ENCODE peak calls at places on chromosomes 2 and 18, in seven cellular contexts. Q, J, R, H, G, X and Y are unnamed samples. For H3K36me3, the result is how much of the 10 kb centered on the place peaks cover.

GRCh38 chr18:70698574-70698973 is 409.7 kb downstream of the SOCS6 start:
- DNase-seq in J (no peak), H (no peak), R (no peak), X (no peak), G (no peak), Q (no peak), Y (no peak)

GRCh38 chr2:114040816-114041215 is 150.9 kb downstream of the ACTR3 start:
- DNase-seq in H (no peak), J (no peak), Q (no peak), X (no peak), R (no peak), G (no peak), Y (no peak)

GRCh38 chr2:127592761-127593227 is 53.2 kb upstream of the GPR17 start:
- DNase-seq in Q (no peak), R (no peak), H (no peak), X (no peak), J (no peak), G (no peak), Y (no peak)

GRCh38 chr18:51133580-51134160 is 63.8 kb downstream of the MEX3C start:
- DNase-seq in G (no peak), X (no peak), R (no peak), J (no peak), H (no peak), Q (no peak), Y (no peak)

GRCh38 chr2:30645081-30645744 is 162.0 kb downstream of the CAPN13 start:
- DNase-seq in Q (no peak), G (no peak), X (no peak), J (no peak), H (no peak), R (no peak), Y (no peak)

GRCh38 chr2:64675860-64676259 is 22.1 kb upstream of the SERTAD2 start:
- DNase-seq in G (no peak), X (peak), Q (peak), J (peak), R (no peak), H (no peak), Y (no peak)

GRCh38 chr2:86072271-86072858 is 33.3 kb downstream of the POLR1A start:
- DNase-seq in Q (no peak), G (no peak), J (peak), X (no peak), R (peak), H (no peak), Y (no peak)

GRCh38 chr18:35732652-35733051 is 151.1 kb downstream of the GALNT1 start:
- DNase-seq in H (no peak), G (no peak), X (peak), J (peak), Q (no peak), R (no peak), Y (peak)

GRCh38 chr2:150476809-150477302 is 10.6 kb downstream of the RND3 start:
- DNase-seq in X (peak), H (no peak), R (no peak), Q (no peak), J (no peak), G (no peak), Y (no peak)

GRCh38 chr2:3422161-3422767 is 42.8 kb downstream of the TRAPPC12 start:
- DNase-seq in R (no peak), Q (no peak), H (no peak), X (no peak), J (no peak), G (no peak), Y (no peak)

GRCh38 chr2:21763501-21763900 is 639.7 kb downstream of the TDRD15 start:
- DNase-seq in G (no peak), X (no peak), J (no peak), Q (no peak), R (no peak), H (no peak), Y (no peak)

GRCh38 chr2:127081826-127082633 is 24.9 kb downstream of the BIN1 start:
- DNase-seq in X (peak), Q (no peak), J (no peak), R (peak), H (peak), G (no peak), Y (no peak)

GRCh38 chr2:69693472-69694450 is 48.2 kb upstream of the ANXA4 start:
- DNase-seq in Q (no peak), H (no peak), G (no peak), J (no peak), X (no peak), R (no peak), Y (no peak)

GRCh38 chr2:40584432-40584831 is 132.5 kb upstream of the SLC8A1 start:
- DNase-seq in Q (no peak), X (peak), G (no peak), R (no peak), H (no peak), J (peak), Y (no peak)

GRCh38 chr2:240397924-240398611 is 37.4 kb upstream of the GPC1 start:
- DNase-seq in X (peak), J (no peak), G (peak), Q (no peak), R (no peak), H (peak), Y (no peak)

GRCh38 chr2:223042704-223043118 is 9.3 kb upstream of the KCNE4 start:
- DNase-seq in X (peak), G (no peak), Q (peak), J (peak), H (no peak), R (no peak), Y (no peak)

GRCh38 chr18:39786477-39786876 is 2168.6 kb upstream of the PIK3C3 start:
- DNase-seq in Q (peak), R (no peak), X (no peak), J (no peak), H (no peak), G (no peak), Y (no peak)

GRCh38 chr18:7809978-7810377 is 242.9 kb downstream of the PTPRM start:
- DNase-seq in G (no peak), H (no peak), Q (no peak), X (no peak), R (no peak), J (no peak), Y (no peak)

GRCh38 chr2:69241039-69241586 is 145.9 kb downstream of the GFPT1 start:
- DNase-seq in G (no peak), J (no peak), Q (no peak), H (no peak), R (no peak), X (no peak), Y (no peak)

GRCh38 chr18:77086656-77087390 is 45.8 kb downstream of the MBP start:
- DNase-seq in G (no peak), R (no peak), H (no peak), J (no peak), Q (no peak), X (no peak), Y (no peak)

GRCh38 chr18:61019902-61020301 is 313.3 kb upstream of the CDH20 start:
- DNase-seq in G (no peak), Q (no peak), H (peak), J (no peak), X (no peak), R (no peak), Y (no peak)

GRCh38 chr2:150107816-150108215 is 379.7 kb downstream of the RND3 start:
- DNase-seq in H (no peak), J (no peak), Q (peak), R (no peak), X (no peak), G (no peak), Y (no peak)

GRCh38 chr18:23971656-23972230 is 42.8 kb upstream of the TTC39C start:
- DNase-seq in X (no peak), H (no peak), R (no peak), J (peak), Q (no peak), G (no peak), Y (no peak)

GRCh38 chr18:77063256-77063655 is 69.3 kb downstream of the MBP start:
- DNase-seq in J (peak), H (no peak), X (peak), G (no peak), R (no peak), Q (peak), Y (no peak)

GRCh38 chr18:79507076-79507545 is 111.4 kb downstream of the NFATC1 start:
- DNase-seq in G (peak), X (no peak), R (peak), H (no peak), Q (no peak), J (peak), Y (no peak)

GRCh38 chr2:236748801-236749200 is 179.2 kb downstream of the ACKR3 start:
- DNase-seq in X (no peak), R (no peak), H (no peak), J (peak), G (no peak), Q (no peak), Y (no peak)

GRCh38 chr2:66170681-66171234 is 264.2 kb upstream of the MEIS1 start:
- DNase-seq in H (no peak), J (no peak), Q (peak), R (no peak), X (peak), G (no peak), Y (no peak)

GRCh38 chr2:184562532-184562931 is 35.8 kb upstream of the ZNF804A start:
- DNase-seq in J (peak), G (no peak), H (no peak), Q (peak), R (no peak), X (peak), Y (no peak)

GRCh38 chr2:197358927-197359326 is 48.3 kb upstream of the ANKRD44 start:
- DNase-seq in Q (peak), H (no peak), R (no peak), G (no peak), X (peak), J (peak), Y (no peak)

GRCh38 chr2:10149684-10150083 is 27.1 kb downstream of the RRM2 start:
- DNase-seq in R (no peak), H (no peak), J (no peak), X (no peak), G (no peak), Q (no peak), Y (no peak)

GRCh38 chr2:72917875-72918660 is 749 bp downstream of the EMX1 start:
- DNase-seq in G (no peak), R (no peak), H (peak), X (no peak), Q (no peak), J (no peak), Y (no peak)

GRCh38 chr2:60047944-60048525 is 505.4 kb downstream of the BCL11A start:
- DNase-seq in H (no peak), R (no peak), X (no peak), J (no peak), G (no peak), Q (no peak), Y (no peak)

GRCh38 chr2:234133004-234133403 is 82.5 kb downstream of the SPP2 start:
- DNase-seq in R (no peak), H (peak), X (no peak), G (peak), J (peak), Q (peak), Y (no peak)

DNA sequence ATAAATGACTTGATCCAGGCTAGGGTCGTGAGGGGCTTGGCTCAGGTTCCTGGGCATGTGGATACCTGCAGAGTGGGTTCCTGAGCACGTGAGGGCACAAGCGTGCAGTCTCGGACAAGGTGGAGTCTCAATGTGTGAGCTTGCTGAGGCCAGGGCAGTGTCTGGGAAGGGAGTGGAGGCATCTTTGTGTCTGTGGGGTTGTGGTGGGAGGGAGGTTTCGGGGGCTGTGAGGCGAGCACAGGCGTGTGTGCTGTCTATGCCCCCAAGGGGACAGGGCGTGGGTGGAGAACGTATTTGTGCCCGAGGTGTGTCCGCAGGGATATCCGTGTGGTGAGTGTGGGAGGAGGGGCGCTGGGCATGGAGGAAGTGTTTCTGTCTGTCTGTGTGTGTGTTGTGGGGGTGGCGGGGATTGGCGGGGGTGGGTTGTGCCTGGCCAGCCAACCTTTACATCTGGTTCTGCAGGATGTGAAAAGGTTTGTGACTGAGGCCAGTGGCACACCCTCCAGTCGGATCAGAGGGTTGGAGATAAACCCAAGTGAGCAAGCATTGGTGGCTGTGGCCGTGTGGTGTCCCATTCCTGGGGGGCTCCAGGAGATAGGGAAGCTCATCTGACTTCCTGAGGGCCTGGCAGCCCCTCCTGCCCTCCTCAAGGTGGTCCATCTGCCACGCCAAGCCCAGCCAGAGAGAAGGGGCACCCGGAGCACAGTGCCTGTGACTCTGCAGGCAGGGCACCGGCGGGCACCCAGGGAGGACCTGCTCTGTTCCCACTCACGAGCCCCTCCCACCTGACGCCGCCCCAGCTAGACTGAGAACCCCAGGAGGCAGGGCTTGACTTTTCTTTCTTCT is 57.1 kb downstream of the ZFP36L2 start:
- DNase-seq in R (no peak), J (no peak), G (no peak), H (no peak), X (no peak), Q (no peak), Y (no peak)
- H3K4me3 ChIP-seq in R (no peak), J (no peak), G (no peak), H (no peak), X (no peak), Q (no peak), Y (no peak)

GRCh38 chr18:58532298-58532697 is 96.6 kb downstream of the ALPK2 start:
- DNase-seq in Q (no peak), H (no peak), R (no peak), G (no peak), X (no peak), J (no peak), Y (no peak)

GRCh38 chr18:58527116-58528010 is 101.5 kb downstream of the ALPK2 start:
- DNase-seq in G (no peak), R (no peak), H (no peak), J (peak), Q (no peak), X (peak), Y (no peak)

GRCh38 chr18:58530801-58531200 is 98.1 kb downstream of the ALPK2 start:
- DNase-seq in G (no peak), R (no peak), H (no peak), J (no peak), Q (no peak), X (no peak), Y (no peak)

GRCh38 chr18:58528011-58528367 is 100.9 kb downstream of the ALPK2 start:
- DNase-seq in Q (no peak), R (no peak), G (no peak), J (no peak), H (peak), X (peak), Y (no peak)

GRCh38 chr18:58529714-58530354 is 99.1 kb downstream of the ALPK2 start:
- DNase-seq in Q (no peak), R (no peak), G (no peak), H (peak), J (peak), X (peak), Y (no peak)
- TF ChIP-seq CTCF in Q (peak), R (no peak), G (peak), H (peak), J (peak), X (peak), Y (peak)

GRCh38 chr2:241495172-241496002 is 13.0 kb downstream of the STK25 start:
- DNase-seq in X (no peak), H (no peak), R (no peak), G (no peak), Q (no peak), J (no peak), Y (no peak)
- H3K36me3 ChIP-seq in X (half or more), H (half or more), R (under half), G (under half), Q (under half), J (under half), Y (under half)

GRCh38 chr2:172083725-172084483 is 1.4 kb upstream of the DLX1 start:
- DNase-seq in X (no peak), J (no peak), R (no peak), Q (no peak), G (no peak), H (no peak), Y (no peak)
- H3K4me3 ChIP-seq in X (peak), J (no peak), R (no peak), Q (no peak), G (peak), H (peak), Y (peak)

DNA sequence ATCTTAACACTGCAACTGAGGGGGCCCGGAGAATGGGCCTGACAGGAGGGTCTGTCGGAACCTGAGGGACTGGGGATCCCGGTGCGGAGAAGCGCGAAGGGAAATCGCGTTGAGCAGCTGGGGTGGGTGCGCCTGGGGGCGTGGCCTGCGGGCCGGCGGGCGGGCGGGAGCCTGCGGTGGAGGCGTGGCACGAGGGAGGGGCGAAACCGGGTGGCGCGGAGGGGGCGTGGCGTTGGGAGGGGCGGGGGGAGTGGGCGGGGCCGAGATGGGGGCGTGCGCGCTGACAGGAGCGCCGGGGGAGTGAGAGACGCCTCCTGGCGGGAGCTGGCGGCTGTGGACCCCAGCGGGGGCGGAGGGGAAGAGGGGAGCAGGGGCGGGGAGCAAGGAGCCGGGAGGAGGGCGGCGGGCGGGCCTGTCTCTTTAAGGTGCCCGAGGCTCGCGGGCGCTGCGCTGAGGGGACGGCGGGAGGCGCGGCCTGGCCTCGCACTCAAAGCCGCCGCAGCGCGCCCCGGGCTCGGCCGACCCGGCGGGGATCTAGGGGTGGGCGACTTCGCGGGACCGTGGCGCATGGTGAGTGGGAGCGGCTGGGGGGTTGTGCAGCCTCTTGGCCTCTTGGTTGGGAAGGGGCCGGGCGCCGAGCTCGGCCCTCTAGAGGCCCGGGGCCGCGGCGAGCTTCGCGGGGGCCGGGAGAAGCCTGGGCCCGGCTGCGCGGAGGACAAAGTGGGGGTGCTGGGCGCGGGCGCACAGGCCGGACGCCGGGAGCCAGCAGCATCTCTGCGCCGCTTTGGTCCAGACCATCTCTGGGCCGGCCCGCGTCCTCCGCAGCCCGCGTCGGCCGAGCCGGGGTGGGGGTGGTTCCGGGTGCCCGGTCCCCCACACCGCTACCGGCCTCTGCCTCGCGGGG is at the start of gene TWSG1:
- DNase-seq in X (peak), Q (peak), H (peak), G (peak), J (peak), R (peak), Y (peak)
- TF ChIP-seq CTCF in X (peak), Q (peak), H (peak), G (peak), J (peak), R (peak), Y (peak)

GRCh38 chr2:165636959-165637358 is 157.1 kb downstream of the GALNT3 start:
- DNase-seq in G (no peak), Q (peak), H (no peak), X (no peak), J (no peak), R (no peak), Y (no peak)

GRCh38 chr2:165639504-165639903 is 154.5 kb downstream of the GALNT3 start:
- DNase-seq in Q (no peak), R (no peak), J (no peak), X (no peak), G (no peak), H (no peak), Y (no peak)

GRCh38 chr2:165634855-165635254 is 159.2 kb downstream of the GALNT3 start:
- DNase-seq in Q (no peak), X (peak), G (no peak), J (peak), H (peak), R (peak), Y (no peak)

GRCh38 chr2:165635532-165635931 is 158.5 kb downstream of the GALNT3 start:
- DNase-seq in Q (peak), G (no peak), R (no peak), X (no peak), H (no peak), J (no peak), Y (no peak)

GRCh38 chr2:165637396-165637795 is 156.7 kb downstream of the GALNT3 start:
- DNase-seq in J (peak), H (no peak), G (no peak), X (no peak), R (no peak), Q (no peak), Y (no peak)
- H3K36me3 ChIP-seq in J (under half), H (under half), G (under half), X (under half), R (under half), Q (under half), Y (under half)

DNA sequence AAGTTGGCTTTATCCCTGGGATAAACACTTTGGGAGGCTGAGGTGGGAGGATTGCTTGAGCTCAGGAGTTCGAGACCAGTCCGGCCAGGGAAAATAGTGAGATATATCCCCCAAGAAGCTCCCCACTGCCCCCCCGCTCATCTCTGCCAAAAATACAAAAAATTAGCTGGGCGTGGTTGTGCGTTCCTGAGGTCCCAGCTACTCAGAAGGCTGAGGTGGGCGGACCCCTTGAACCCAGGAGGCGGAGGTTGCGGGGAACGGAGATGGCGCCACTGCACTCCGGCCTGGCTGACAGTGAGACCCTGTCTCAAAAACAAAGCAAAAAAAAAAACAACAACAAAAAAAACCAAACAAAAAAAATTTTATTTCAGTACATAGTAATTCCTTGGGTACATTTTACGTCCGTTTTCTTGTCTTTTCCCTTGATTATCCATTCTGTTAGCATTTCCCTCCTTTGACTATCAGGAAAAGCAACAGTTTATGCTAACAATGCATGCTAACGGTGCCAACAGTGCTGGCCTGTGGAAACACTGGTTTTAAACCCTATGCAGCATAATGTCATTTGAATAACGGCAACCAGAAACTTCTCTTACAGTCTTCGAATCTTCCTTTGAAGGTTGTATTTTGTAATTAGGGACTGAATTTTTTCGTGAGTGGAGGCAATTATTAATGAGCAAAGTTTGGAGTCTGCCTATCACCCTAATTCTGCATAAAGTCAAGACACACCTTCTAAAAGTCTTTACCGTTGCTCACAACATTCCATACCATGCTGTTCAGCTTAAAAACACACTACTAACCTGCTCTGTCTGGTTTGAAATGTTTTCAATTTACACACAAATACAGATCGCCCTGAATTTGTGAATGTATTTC is 753 bp upstream of the MIB1 start:
- DNase-seq in H (no peak), R (peak), G (no peak), J (no peak), X (no peak), Q (no peak), Y (no peak)
- H3K4me3 ChIP-seq in H (peak), R (peak), G (peak), J (no peak), X (peak), Q (peak), Y (peak)

GRCh38 chr2:47011696-47012095 is 96.1 kb upstream of the MCFD2 start:
- DNase-seq in J (no peak), Q (no peak), R (no peak), X (no peak), G (no peak), H (no peak), Y (no peak)
- TF ChIP-seq CTCF in J (no peak), Q (no peak), R (no peak), X (no peak), G (no peak), H (no peak), Y (no peak)

GRCh38 chr2:919672-920071 is 31.0 kb upstream of the SNTG2 start:
- DNase-seq in X (no peak), G (no peak), Q (no peak), R (no peak), J (no peak), H (no peak), Y (no peak)
- H3K36me3 ChIP-seq in X (under half), G (under half), Q (under half), R (under half), J (under half), H (under half), Y (under half)